ENCODE peak calls at places on chromosomes 4 and X, in seven cellular contexts. X is H9; W is activated CD4-positive, alpha-beta T cell treated with anti-CD3 and anti-CD28 coated beads for 24 hours; K is AG09319; G is AG08396; E is NCI-H748 treated with DMSO at 0.1 percent for 48 hours; S is iris pigment epithelial cell. R is an unnamed sample.

GRCh38 chrX:119755981-119756533 is 2.3 kb upstream of the SOWAHD start:
- DNase-seq in X (no peak), W (no peak), K (no peak), G (no peak), E (no peak), S (no peak), R (no peak)

GRCh38 chr4:173490256-173490655 is 39.8 kb downstream of the HAND2 start:
- DNase-seq in X (no peak), W (no peak), K (no peak), G (no peak), E (no peak), S (no peak), R (no peak)

GRCh38 chrX:10175317-10175871 is 18.6 kb downstream of the CLCN4 start:
- DNase-seq in X (no peak), W (no peak), K (no peak), G (peak), E (no peak), S (peak), R (no peak)

GRCh38 chr4:161919442-161920220 is 244.2 kb downstream of the FSTL5 start:
- DNase-seq in X (no peak), W (no peak), K (no peak), G (no peak), E (no peak), S (no peak), R (no peak)

GRCh38 chrX:150416469-150416868 is 53.4 kb downstream of the MAMLD1 start:
- DNase-seq in X (no peak), W (no peak), K (no peak), G (no peak), E (no peak), S (no peak), R (no peak)

GRCh38 chrX:122625821-122626220 is 558.3 kb upstream of the GRIA3 start:
- DNase-seq in X (no peak), W (no peak), K (peak), G (peak), E (peak), S (peak), R (no peak)

GRCh38 chrX:144219035-144219434 is 335.2 kb downstream of the UBE2NL start:
- DNase-seq in X (peak), W (no peak), K (no peak), G (no peak), E (no peak), S (no peak), R (peak)

GRCh38 chr4:185395255-185395955 is at the start of gene LRP2BP:
- DNase-seq in X (no peak), W (no peak), K (no peak), G (no peak), E (peak), S (no peak), R (no peak)

GRCh38 chr4:11949355-11949754 is 520.7 kb upstream of the HS3ST1 start:
- DNase-seq in X (no peak), W (no peak), K (no peak), G (no peak), E (no peak), S (no peak), R (no peak)

GRCh38 chr4:77172336-77172735 is 15.3 kb downstream of the CCNG2 start:
- DNase-seq in X (no peak), W (no peak), K (peak), G (peak), E (no peak), S (peak), R (no peak)

GRCh38 chrX:153687121-153688039 is at the start of gene SLC6A8:
- DNase-seq in X (peak), W (peak), K (peak), G (peak), E (no peak), S (peak), R (peak)

GRCh38 chrX:15269618-15270521 is at the start of gene ASB9:
- DNase-seq in X (peak), W (no peak), K (no peak), G (peak), E (peak), S (peak), R (peak)

GRCh38 chr4:107935246-107935645 is 3.9 kb downstream of the CYP2U1 start:
- DNase-seq in X (no peak), W (no peak), K (no peak), G (no peak), E (no peak), S (no peak), R (no peak)

GRCh38 chrX:2188316-2188715 is 312.5 kb downstream of the DHRSX start:
- DNase-seq in X (no peak), W (no peak), K (no peak), G (no peak), E (no peak), S (peak), R (peak)

GRCh38 chr4:102527695-102528094 is 26.5 kb downstream of the NFKB1 start:
- DNase-seq in X (no peak), W (no peak), K (no peak), G (no peak), E (no peak), S (no peak), R (no peak)

GRCh38 chrX:139844163-139844562 is 88.7 kb downstream of the ATP11C start:
- DNase-seq in X (no peak), W (no peak), K (no peak), G (no peak), E (no peak), S (peak), R (no peak)

GRCh38 chrX:53256446-53257041 is 24.8 kb downstream of the IQSEC2 start:
- DNase-seq in X (peak), W (no peak), K (no peak), G (no peak), E (no peak), S (no peak), R (peak)

GRCh38 chr4:122481766-122482405 is 25.4 kb upstream of the IL2 start:
- DNase-seq in X (no peak), W (no peak), K (no peak), G (no peak), E (no peak), S (peak), R (no peak)

GRCh38 chr4:54930226-54930625 is 195.2 kb downstream of the KDR start:
- DNase-seq in X (no peak), W (no peak), K (no peak), G (no peak), E (no peak), S (peak), R (no peak)

GRCh38 chrX:153782324-153782723 is 1.5 kb downstream of the SRPK3 start:
- DNase-seq in X (peak), W (no peak), K (no peak), G (no peak), E (peak), S (no peak), R (peak)

GRCh38 chrX:23789386-23790146 is 6.6 kb downstream of the SAT1 start:
- DNase-seq in X (no peak), W (no peak), K (no peak), G (no peak), E (no peak), S (no peak), R (peak)

GRCh38 chrX:2610246-2611170 is 80.6 kb upstream of the CD99 start:
- DNase-seq in X (no peak), W (no peak), K (no peak), G (no peak), E (no peak), S (peak), R (peak)

GRCh38 chr4:113588895-113589668 is 172.5 kb downstream of the CAMK2D start:
- DNase-seq in X (no peak), W (no peak), K (no peak), G (no peak), E (no peak), S (no peak), R (no peak)

GRCh38 chr4:183130328-183131155 is 31.5 kb downstream of the WWC2 start:
- DNase-seq in X (no peak), W (no peak), K (no peak), G (no peak), E (peak), S (peak), R (no peak)

GRCh38 chrX:39907964-39908616 is 189.7 kb downstream of the BCOR start:
- DNase-seq in X (peak), W (no peak), K (peak), G (peak), E (no peak), S (peak), R (peak)

GRCh38 chr4:188008377-188008776 is 12.8 kb downstream of the ZFP42 start:
- DNase-seq in X (no peak), W (no peak), K (peak), G (no peak), E (no peak), S (peak), R (no peak)

GRCh38 chrX:41127476-41128192 is 42.4 kb downstream of the USP9X start:
- DNase-seq in X (no peak), W (no peak), K (no peak), G (no peak), E (no peak), S (no peak), R (no peak)

GRCh38 chr4:169397762-169398161 is 127.0 kb upstream of the SH3RF1 start:
- DNase-seq in X (no peak), W (no peak), K (no peak), G (no peak), E (no peak), S (peak), R (no peak)

GRCh38 chr4:48543796-48544195 is 53.7 kb downstream of the ZAR1 start:
- DNase-seq in X (no peak), W (no peak), K (no peak), G (no peak), E (no peak), S (peak), R (no peak)

GRCh38 chr4:171334549-171334948 is 478.7 kb upstream of the GALNTL6 start:
- DNase-seq in X (no peak), W (no peak), K (no peak), G (no peak), E (no peak), S (no peak), R (no peak)

GRCh38 chrX:79444694-79445093 is 77.6 kb upstream of the ITM2A start:
- DNase-seq in X (no peak), W (no peak), K (no peak), G (no peak), E (no peak), S (no peak), R (no peak)

GRCh38 chrX:16164748-16165147 is 2.5 kb upstream of the MAGEB17 start:
- DNase-seq in X (no peak), W (no peak), K (no peak), G (no peak), E (no peak), S (no peak), R (no peak)

GRCh38 chr4:90443231-90443630 is 316.0 kb downstream of the CCSER1 start:
- DNase-seq in X (no peak), W (no peak), K (no peak), G (no peak), E (no peak), S (no peak), R (no peak)

GRCh38 chrX:109890910-109891502 is 111.9 kb upstream of the TMEM164 start:
- DNase-seq in X (peak), W (peak), K (no peak), G (peak), E (peak), S (peak), R (peak)

GRCh38 chrX:107823456-107823855 is 2.2 kb upstream of the MID2 start:
- DNase-seq in X (no peak), W (no peak), K (peak), G (peak), E (no peak), S (peak), R (no peak)

R was measured in endodermal cell.